ENCODE peak calls at places on chromosomes 2 and 18, in nine cellular contexts. C is brain microvascular endothelial cell, I is sigmoid colon, W is Caco-2, S is astrocyte of the cerebellum, R is ovary, F is fibroblast of mammary gland, N is psoas muscle, L is PC-3. G is an unnamed sample.

GRCh38 chr2:197242719-197243118 is 67.9 kb downstream of the ANKRD44 start:
- DNase-seq in C (no peak), I (no peak), W (no peak), S (no peak), R (no peak), F (no peak), N (no peak), L (no peak), G (no peak)

GRCh38 chr2:231673348-231673770 is 35.0 kb upstream of the PTMA start:
- DNase-seq in C (no peak), I (peak; percentile 84), W (peak; percentile 60), S (no peak), R (peak; percentile 77), F (no peak), N (no peak), L (no peak), G (no peak)

GRCh38 chr2:149622343-149622742 is 34.8 kb upstream of the MMADHC start:
- DNase-seq in C (no peak), I (no peak), W (no peak), S (no peak), R (no peak), F (no peak), N (no peak), L (no peak), G (no peak)

GRCh38 chr2:239220363-239220762 is 180.5 kb downstream of the HDAC4 start:
- DNase-seq in C (no peak), I (no peak), W (no peak), S (no peak), R (no peak), F (no peak), N (no peak), L (no peak), G (no peak)

GRCh38 chr2:181005326-181005655 is 24.9 kb downstream of the UBE2E3 start:
- DNase-seq in C (no peak), I (no peak), W (no peak), S (no peak), R (no peak), F (no peak), N (no peak), L (no peak), G (no peak)

GRCh38 chr18:79903071-79903635 is 48.3 kb downstream of the SLC66A2 start:
- DNase-seq in C (no peak), I (peak; percentile 57), W (no peak), S (no peak), R (peak; percentile 28), F (no peak), N (no peak), L (no peak), G (no peak)

GRCh38 chr2:114160263-114161001 is 270.5 kb downstream of the ACTR3 start:
- DNase-seq in C (no peak), I (no peak), W (peak; percentile 37), S (no peak), R (no peak), F (no peak), N (no peak), L (no peak), G (no peak)

GRCh38 chr2:101337877-101338276 is 29.4 kb upstream of the RNF149 start:
- DNase-seq in C (no peak), I (no peak), W (no peak), S (no peak), R (no peak), F (peak; percentile 11), N (no peak), L (peak; percentile 62), G (no peak)

GRCh38 chr18:50183556-50183955 is 11.4 kb downstream of the MYO5B start:
- DNase-seq in C (peak; percentile 22), I (no peak), W (no peak), S (peak; percentile 43), R (no peak), F (peak; percentile 60), N (no peak), L (peak; percentile 68), G (no peak)
- TF ChIP-seq CTCF in C (no peak), I (no peak), W (no peak), S (no peak), R (no peak), F (no peak), N (no peak), L (no peak), G (no peak)

GRCh38 chr2:8641516-8641915 is 40.3 kb upstream of the ID2 start:
- DNase-seq in C (no peak), I (no peak), W (no peak), S (no peak), R (no peak), F (no peak), N (no peak), L (no peak), G (no peak)
- H3K4me3 ChIP-seq in C (no peak overlapping the region), I (no peak overlapping the region), W (no peak overlapping the region), S (no peak overlapping the region), R (no peak overlapping the region), F (no peak overlapping the region), N (no peak overlapping the region), L (no peak overlapping the region), G (no peak overlapping the region)

GRCh38 chr2:27071277-27071989 is at the start of gene OST4:
- DNase-seq in C (peak; percentile 88), I (peak; percentile 97), W (peak; percentile 91), S (peak; percentile 70), R (peak; percentile 96), F (peak; percentile 89), N (peak; percentile 95), L (peak; percentile 94), G (peak; percentile 55)
- TF ChIP-seq CTCF in C (no peak), I (no peak), W (no peak), S (no peak), R (peak; percentile 23), F (no peak), N (no peak), L (no peak), G (no peak)

GRCh38 chr18:44682181-44682870 is 1.6 kb downstream of the SETBP1 start:
- DNase-seq in C (no peak), I (peak; percentile 87), W (no peak), S (no peak), R (peak; percentile 65), F (no peak), N (peak; percentile 40), L (no peak), G (no peak)

GRCh38 chr18:44682871-44683221 is 2.2 kb downstream of the SETBP1 start:
- DNase-seq in C (no peak), I (peak; percentile 82), W (no peak), S (no peak), R (peak; percentile 54), F (peak; percentile 16), N (peak; percentile 14), L (peak; percentile 25), G (no peak)

GRCh38 chr18:44680271-44681038 is at the start of gene SETBP1:
- DNase-seq in C (no peak), I (peak; percentile 93), W (peak; percentile 35), S (peak; percentile 39), R (peak; percentile 82), F (peak; percentile 68), N (peak; percentile 79), L (peak; percentile 48), G (peak; percentile 20)

GRCh38 chr18:44681039-44681595 is 429 bp downstream of the SETBP1 start:
- DNase-seq in C (no peak), I (no peak), W (no peak), S (no peak), R (no peak), F (peak; percentile 22), N (peak; percentile 11), L (no peak), G (no peak)

DNA sequence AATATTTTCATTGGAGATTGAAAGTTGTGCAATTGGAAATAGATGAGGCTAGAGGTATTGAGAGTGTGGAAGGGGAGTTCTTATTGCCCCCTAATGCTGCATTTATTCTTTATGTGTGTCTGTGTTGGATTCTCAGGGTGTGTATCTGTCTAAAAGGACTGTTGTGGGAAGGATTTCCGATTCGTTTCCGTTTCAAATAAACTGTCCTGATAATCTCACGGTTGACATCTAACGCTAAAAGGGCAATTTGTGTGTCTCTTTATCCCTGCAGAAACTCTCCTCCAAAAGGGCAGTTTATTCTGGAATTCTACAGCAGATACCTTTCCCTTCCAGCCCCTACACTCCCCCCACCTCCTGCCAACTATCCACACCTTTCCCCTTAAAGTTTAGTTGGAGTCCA is 923 bp downstream of the SETBP1 start:
- DNase-seq in C (no peak), I (no peak), W (no peak), S (no peak), R (no peak), F (no peak), N (no peak), L (no peak), G (no peak)
- H3K4me3 ChIP-seq in C (peak overlapping the region; percentile 5), I (peak overlapping the region; percentile 94), W (no peak overlapping the region), S (peak overlapping the region; percentile 60), R (peak overlapping the region; percentile 72), F (peak overlapping the region; percentile 11), N (peak overlapping the region; percentile 78), L (no peak overlapping the region), G (peak overlapping the region; percentile 81)

GRCh38 chr2:18404708-18405107 is 155.7 kb downstream of the RDH14 start:
- DNase-seq in C (no peak), I (no peak), W (no peak), S (no peak), R (no peak), F (no peak), N (no peak), L (no peak), G (no peak)
- TF ChIP-seq CTCF in C (peak; percentile 33), I (no peak), W (peak; percentile 65), S (no peak), R (no peak), F (peak; percentile 45), N (peak; percentile 11), L (peak; percentile 63), G (no peak)

DNA sequence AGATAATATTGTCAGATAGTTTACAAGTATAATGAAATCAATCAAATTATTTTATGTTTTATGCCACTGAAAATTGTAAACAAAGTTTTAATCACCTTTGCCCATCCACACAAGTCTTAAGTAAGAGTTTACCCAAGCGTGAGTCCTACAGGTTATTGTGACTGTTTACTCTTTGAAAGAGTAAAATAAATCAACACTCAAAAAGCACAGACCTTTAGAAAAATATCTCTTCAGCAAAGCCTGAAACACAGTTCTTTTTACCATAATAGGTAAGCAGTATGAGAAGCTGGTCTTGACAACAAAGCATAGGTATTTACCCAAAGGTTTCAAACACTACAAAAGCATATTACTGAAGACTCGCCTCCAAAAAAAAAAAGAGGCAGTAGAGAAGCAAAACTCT is 3.7 kb downstream of the ROCK2 start:
- DNase-seq in C (no peak), I (no peak), W (no peak), S (no peak), R (no peak), F (no peak), N (no peak), L (no peak), G (no peak)
- H3K4me3 ChIP-seq in C (no peak overlapping the region), I (no peak overlapping the region), W (no peak overlapping the region), S (no peak overlapping the region), R (no peak overlapping the region), F (no peak overlapping the region), N (peak overlapping the region; percentile 96), L (peak overlapping the region; percentile 95), G (no peak overlapping the region)

G was measured in AG09309.